ENCODE peak calls at places on chromosomes 6 and 20, in four cellular contexts. U is BE2C, P is esophagus squamous epithelium, B is hepatocyte. X is an unnamed sample.

GRCh38 chr20:19308151-19308550 is 95.7 kb downstream of the SLC24A3 start:
- DNase-seq in P (no peak), B (no peak), U (no peak), X (no peak)

GRCh38 chr6:170437719-170438401 is 115.2 kb downstream of the PSMB1 start:
- DNase-seq in U (no peak), P (no peak), B (no peak), X (no peak)

GRCh38 chr6:65259080-65259479 is 447.9 kb downstream of the EYS start:
- DNase-seq in U (no peak), B (peak; percentile 11), P (no peak), X (no peak)

GRCh38 chr6:148501178-148501590 is 158.5 kb downstream of the SASH1 start:
- DNase-seq in P (no peak), B (peak; percentile 51), U (no peak), X (no peak)

GRCh38 chr6:134291156-134291555 is 26.8 kb downstream of the SGK1 start:
- DNase-seq in P (no peak), B (no peak), U (no peak), X (no peak)

GRCh38 chr6:163554663-163555062 is 140.1 kb downstream of the QKI start:
- DNase-seq in B (peak; percentile 32), P (no peak), U (peak; percentile 63), X (peak; percentile 10)

GRCh38 chr6:140105857-140106256 is 731.4 kb upstream of the CITED2 start:
- DNase-seq in B (peak; percentile 43), P (no peak), U (peak; percentile 47), X (peak; percentile 7)

GRCh38 chr6:9484091-9484490 is 930.8 kb downstream of the TFAP2A start:
- DNase-seq in B (no peak), U (no peak), P (no peak), X (no peak)

GRCh38 chr20:38300433-38300832 is 3.5 kb upstream of the BPI start:
- DNase-seq in U (no peak), B (no peak), P (no peak), X (no peak)

GRCh38 chr20:23180451-23180921 is 94.4 kb upstream of the CD93 start:
- DNase-seq in P (no peak), U (no peak), B (no peak), X (no peak)

GRCh38 chr6:37804676-37805075 is 14.9 kb upstream of the ZFAND3 start:
- DNase-seq in P (no peak), B (no peak), U (no peak), X (no peak)

GRCh38 chr6:2636672-2637071 is 114.0 kb downstream of the MYLK4 start:
- DNase-seq in U (no peak), B (no peak), P (no peak), X (no peak)

GRCh38 chr20:17887331-17888030 is 81.1 kb downstream of the SNX5 start:
- DNase-seq in U (no peak), B (no peak), P (no peak), X (no peak)

GRCh38 chr20:33660685-33661058 is 1.5 kb upstream of the C20orf144 start:
- DNase-seq in U (no peak), B (no peak), P (no peak), X (no peak)

GRCh38 chr20:37490670-37491350 is 30.2 kb upstream of the NNAT start:
- DNase-seq in P (no peak), U (no peak), B (no peak), X (no peak)

GRCh38 chr6:4295789-4296165 is 160.4 kb upstream of the ECI2 start:
- DNase-seq in B (no peak), U (no peak), P (no peak), X (no peak)

GRCh38 chr20:63344151-63344470 is 17.0 kb downstream of the CHRNA4 start:
- DNase-seq in U (no peak), B (no peak), P (no peak), X (no peak)

GRCh38 chr6:116072368-116072767 is 11.7 kb upstream of the FRK start:
- DNase-seq in B (peak; percentile 34), P (no peak), U (no peak), X (no peak)

GRCh38 chr20:52104546-52105044 is 87.0 kb downstream of the ZFP64 start:
- DNase-seq in P (no peak), B (peak; percentile 18), U (no peak), X (peak; percentile 89)
- H3K4me3 ChIP-seq in P (peak overlapping the region; percentile 44), B (peak overlapping the region; percentile 46), U (peak overlapping the region; percentile 53), X (peak overlapping the region; percentile 74)

DNA sequence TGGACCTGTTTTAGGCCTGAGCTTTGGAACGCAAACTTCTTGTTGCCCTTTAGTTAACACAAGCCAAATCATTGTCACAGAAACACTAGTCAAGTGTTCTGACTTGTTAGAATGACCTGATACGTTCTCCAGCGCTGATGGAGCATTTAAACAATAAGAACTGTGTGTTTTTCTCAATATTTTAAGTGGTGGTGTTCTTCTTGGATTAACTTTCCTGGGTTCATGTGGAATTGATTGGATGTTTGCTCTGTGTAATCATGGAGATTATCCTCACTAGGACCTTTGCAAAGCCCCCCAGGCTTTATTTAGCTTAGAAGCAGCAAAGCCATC is 1.6 kb downstream of the LRRC1 start:
- DNase-seq in B (no peak), U (no peak), P (no peak), X (no peak)
- H3K36me3 ChIP-seq in B (no peaks in the 10 kb centered on the region), U (no peaks in the 10 kb centered on the region), P (no peaks in the 10 kb centered on the region), X (no peaks in the 10 kb centered on the region)

DNA sequence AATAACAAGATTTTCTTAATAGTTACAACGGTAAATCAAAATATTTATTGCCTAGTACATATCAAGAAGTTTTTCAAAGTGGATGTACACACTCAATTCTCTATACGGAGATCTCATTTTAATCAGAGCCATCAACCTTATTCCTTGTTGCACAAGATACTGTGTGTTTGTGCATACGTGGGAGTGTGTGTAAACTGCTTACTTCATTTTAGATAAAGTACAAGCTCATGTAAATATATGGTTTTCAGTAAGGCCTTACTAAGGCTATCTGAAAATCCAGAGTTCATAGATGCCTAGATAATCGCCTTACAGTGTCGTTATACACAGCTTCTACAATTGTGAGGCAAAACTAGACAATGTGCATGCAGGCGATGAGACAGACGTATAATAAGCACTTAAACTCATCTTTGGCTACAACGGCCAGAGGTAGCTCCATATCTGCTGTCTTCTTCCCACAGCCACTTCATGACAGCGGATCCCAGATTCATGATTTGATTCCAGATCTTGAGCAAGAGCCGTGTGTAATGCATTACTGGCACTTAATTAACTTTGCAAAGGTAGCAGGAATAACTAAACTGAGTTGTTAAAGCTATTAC is 2.5 kb downstream of the PERP start:
- DNase-seq in P (no peak), U (no peak), B (no peak), X (no peak)
- H3K4me3 ChIP-seq in P (peak overlapping the region; percentile 83), U (no peak overlapping the region), B (peak overlapping the region; percentile 88), X (no peak overlapping the region)

GRCh38 chr6:44257007-44257752 is at the start of gene SLC35B2:
- DNase-seq in P (no peak), U (peak; percentile 78), B (peak; percentile 89), X (peak; percentile 97)
- H3K36me3 ChIP-seq in P (peaks cover 69% of the 10 kb centered on the region), U (peaks cover 48% of the 10 kb centered on the region), B (no peaks in the 10 kb centered on the region), X (peaks cover 36% of the 10 kb centered on the region)

DNA sequence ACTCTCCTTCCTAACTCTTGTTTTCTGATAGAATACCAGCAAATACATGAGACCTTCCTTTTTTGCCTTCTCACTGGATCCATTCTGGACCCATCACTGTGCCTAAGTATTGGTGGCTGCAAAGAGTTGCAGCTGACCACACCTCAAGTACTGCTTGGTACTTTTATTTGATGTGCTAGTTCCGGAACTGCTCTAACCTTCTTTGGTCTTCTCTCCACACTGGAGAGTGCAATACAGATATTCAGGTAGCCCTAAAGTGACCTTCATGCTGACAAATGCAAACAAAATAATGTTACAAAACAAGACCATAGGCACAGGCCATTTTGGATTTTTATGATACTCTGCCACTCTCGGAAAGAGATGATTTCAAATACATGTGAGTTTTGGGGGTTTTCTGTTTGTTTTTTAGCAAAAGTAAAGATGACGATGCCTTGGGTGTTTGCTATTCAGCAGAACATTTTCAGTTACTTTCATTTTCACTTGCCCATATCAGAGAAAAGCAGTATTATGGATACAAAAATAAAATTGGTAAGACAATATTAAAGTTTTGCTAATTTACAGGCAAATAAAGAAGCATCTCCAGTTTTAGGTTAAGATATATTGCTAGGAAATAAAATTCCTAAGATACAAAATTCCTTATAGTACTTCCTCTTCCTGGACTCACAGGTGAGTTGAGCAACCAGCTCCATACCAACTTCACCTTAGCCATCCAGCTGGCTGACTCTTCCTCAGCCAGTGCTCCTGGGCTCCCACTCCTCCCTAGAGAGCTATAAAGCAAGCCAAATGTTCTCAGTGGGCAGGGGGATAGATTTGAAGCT is 42.0 kb downstream of the PTPRK start:
- DNase-seq in P (no peak), B (no peak), U (no peak), X (no peak)
- H3K4me3 ChIP-seq in P (peak overlapping the region; percentile 26), B (peak overlapping the region; percentile 2), U (no peak overlapping the region), X (no peak overlapping the region)